ENCODE peak calls at places on chromosomes 4 and X, in four cellular contexts. Y, H, N and I are unnamed samples.

GRCh38 chr4:60945641-60946040 is 254.5 kb upstream of the ADGRL3 start:
- DNase-seq in H (no peak), N (no peak), Y (no peak), I (no peak)

GRCh38 chr4:102196221-102196620 is 149.1 kb downstream of the SLC39A8 start:
- DNase-seq in Y (no peak), H (no peak), N (no peak), I (no peak)

GRCh38 chr4:7192252-7193039 is at the start of gene SORCS2:
- DNase-seq in H (peak; percentile 77), N (peak; percentile 49), Y (no peak), I (peak; percentile 67)

GRCh38 chr4:1060121-1060520 is 48.7 kb downstream of the FGFRL1 start:
- DNase-seq in N (no peak), H (no peak), Y (no peak), I (no peak)

GRCh38 chrX:24019448-24019847 is 7.5 kb downstream of the KLHL15 start:
- DNase-seq in N (no peak), H (no peak), Y (no peak), I (no peak)

GRCh38 chrX:7132335-7133035 is 15.0 kb upstream of the STS start:
- DNase-seq in Y (no peak), H (no peak), N (peak; percentile 91), I (peak; percentile 90)

GRCh38 chrX:45233541-45233940 is 32.9 kb upstream of the DIPK2B start:
- DNase-seq in H (no peak), N (no peak), Y (no peak), I (no peak)

GRCh38 chrX:45479835-45480422 is 279.3 kb upstream of the DIPK2B start:
- DNase-seq in N (no peak), H (no peak), Y (no peak), I (no peak)

GRCh38 chr4:61921890-61922289 is 721.8 kb downstream of the ADGRL3 start:
- DNase-seq in N (no peak), H (no peak), Y (no peak), I (no peak)

GRCh38 chr4:67161311-67161710 is 384.0 kb downstream of the CENPC start:
- DNase-seq in Y (no peak), H (no peak), N (no peak), I (no peak)

GRCh38 chr4:64144994-64145393 is 264.3 kb downstream of the TECRL start:
- DNase-seq in H (no peak), N (no peak), Y (no peak), I (peak; percentile 60)

GRCh38 chrX:120751683-120752082 is 121.8 kb upstream of the C1GALT1C1 start:
- DNase-seq in H (no peak), N (no peak), Y (no peak), I (no peak)

DNA sequence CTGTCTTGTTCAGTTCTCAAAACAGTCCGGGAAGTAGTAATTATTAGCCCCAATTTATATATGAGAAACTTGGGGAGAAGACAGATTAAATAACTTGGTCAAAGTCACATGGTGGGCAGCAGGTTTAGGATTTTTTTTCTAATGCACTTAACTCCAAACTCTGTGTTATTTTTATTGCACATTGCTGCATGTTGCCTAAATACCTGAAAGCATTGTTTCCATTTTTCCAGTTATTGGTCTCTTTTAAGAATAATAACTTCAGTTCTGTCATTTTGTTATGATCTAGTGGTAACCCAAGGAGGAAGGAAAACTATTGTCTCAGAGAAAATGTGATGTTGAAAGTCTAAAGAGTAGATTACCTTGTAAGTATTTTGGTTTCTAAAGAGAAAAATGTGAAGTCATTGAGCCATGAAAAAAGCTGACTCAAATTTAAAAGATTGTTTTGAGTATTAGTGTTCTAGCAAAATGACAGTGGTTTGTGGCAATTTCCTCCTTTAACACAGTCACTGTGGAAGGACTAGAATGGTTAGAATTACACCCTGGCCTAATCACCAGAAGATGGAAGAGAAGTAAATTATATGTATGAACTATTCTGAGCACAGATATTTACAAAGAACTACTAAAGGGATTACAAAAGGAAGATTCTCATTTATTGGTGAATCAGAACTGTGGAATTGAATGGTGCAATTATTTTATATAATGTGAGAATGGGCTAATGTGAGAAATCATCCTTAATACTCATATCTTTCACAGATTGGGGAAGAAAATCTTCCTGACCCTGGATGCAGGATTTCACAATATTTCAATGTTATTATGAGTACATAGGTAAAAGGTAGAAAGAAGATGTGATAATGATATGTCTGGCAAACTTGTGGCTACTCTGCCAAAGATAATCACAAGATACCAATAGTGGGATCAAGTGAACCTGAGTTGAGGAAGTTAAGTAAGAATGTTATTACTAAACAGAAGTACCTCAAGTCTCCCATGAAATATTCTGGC is 21.7 kb upstream of the CXCL8 start:
- DNase-seq in H (no peak), N (no peak), Y (peak; percentile 84), I (no peak)
- H3K27ac ChIP-seq in H (no peak overlapping the region), N (no peak overlapping the region), Y (peak overlapping the region; percentile 40), I (peak overlapping the region; percentile 36)

GRCh38 chr4:87220094-87220831 is at the start of gene KLHL8:
- DNase-seq in H (peak; percentile 80), N (peak; percentile 90), Y (peak; percentile 40), I (peak; percentile 86)
- TF ChIP-seq POLR2A in H (peak; percentile 69), N (peak; percentile 73), Y (peak; percentile 97), I (no peak)

DNA sequence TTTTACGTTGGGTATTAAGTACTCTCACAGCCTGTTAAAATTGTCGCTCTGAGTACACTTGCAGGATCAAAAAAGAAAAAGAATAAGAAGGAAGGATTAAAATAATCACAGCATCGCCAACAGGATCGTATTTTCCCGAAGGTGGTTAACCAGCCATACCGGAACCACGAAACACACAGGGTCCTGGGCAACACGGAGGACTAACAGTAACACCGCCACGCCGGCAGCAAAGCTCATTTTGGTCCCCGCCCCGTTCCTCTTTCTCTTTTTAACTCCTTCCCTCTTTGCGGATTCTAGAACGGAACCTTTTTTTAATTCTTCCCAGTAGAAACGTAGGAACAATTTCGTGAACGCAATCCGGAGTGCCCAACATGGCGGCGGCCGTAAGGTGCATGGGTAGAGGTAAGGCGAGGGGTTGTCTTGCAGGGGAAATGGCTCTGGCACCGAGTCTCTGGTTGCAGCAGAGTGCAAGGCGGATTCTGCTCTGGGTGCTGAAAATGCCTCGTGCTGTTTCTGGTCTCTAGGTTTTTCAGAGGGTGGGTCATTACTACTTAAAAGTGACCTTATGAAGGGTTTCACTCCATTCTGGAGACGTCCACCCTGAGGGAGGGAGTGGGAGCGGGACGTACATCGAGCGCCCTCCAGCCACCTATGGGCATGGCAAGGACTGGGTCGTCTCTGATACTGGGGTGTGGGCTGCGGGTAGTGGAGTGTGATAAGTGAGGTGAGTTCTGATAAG is at the start of gene MRPL1:
- DNase-seq in H (peak; percentile 89), Y (peak; percentile 89), N (peak; percentile 91), I (peak; percentile 93)
- TF ChIP-seq EP300 in H (no peak), Y (no peak), N (no peak), I (no peak)

DNA sequence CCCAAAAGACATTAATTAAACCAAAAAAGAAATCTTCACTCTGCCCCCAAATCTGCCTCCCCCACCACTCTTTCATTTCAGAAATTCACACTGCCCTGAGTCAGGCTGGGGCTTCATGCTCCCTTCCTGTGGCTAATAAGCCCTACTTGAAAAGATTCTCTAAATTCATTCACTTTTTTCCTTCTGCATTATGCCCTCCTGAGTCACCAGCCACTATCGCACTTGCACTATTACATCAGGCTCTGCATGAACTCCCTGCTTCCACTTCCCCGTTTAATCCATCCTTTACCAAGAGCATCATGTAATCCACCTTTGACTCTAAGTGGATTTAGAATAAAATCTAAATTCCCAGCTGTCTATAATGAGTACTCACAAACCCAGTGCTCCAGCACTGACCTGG is 295.4 kb upstream of the KLF3 start:
- DNase-seq in Y (no peak), H (no peak), N (no peak), I (no peak)
- H3K27ac ChIP-seq in Y (no peak overlapping the region), H (no peak overlapping the region), N (no peak overlapping the region), I (no peak overlapping the region)

GRCh38 chr4:74541611-74542177 is 96.8 kb downstream of the AREG start:
- DNase-seq in N (no peak), Y (no peak), H (no peak), I (no peak)
- TF ChIP-seq POLR2A in N (no peak), Y (no peak), H (no peak), I (no peak)